ENCODE peak calls at places on chromosomes 1 and 21, in five cellular contexts. T is GM06990, C is body of pancreas, V is neural progenitor cell, R is cardiac fibroblast. G is an unnamed sample.

GRCh38 chr21:45721656-45722055 is 78.1 kb downstream of the PCBP3 start:
- DNase-seq in C (no peak), V (no peak), T (no peak), R (peak; percentile 29), G (peak; percentile 16)

GRCh38 chr1:245698116-245698515 is 543.3 kb downstream of the KIF26B start:
- DNase-seq in C (no peak), V (no peak), R (no peak), T (no peak), G (no peak)

GRCh38 chr1:241706967-241707366 is 54.9 kb downstream of the WDR64 start:
- DNase-seq in T (no peak), R (no peak), C (peak; percentile 13), V (no peak), G (peak; percentile 38)

GRCh38 chr1:52502789-52503188 is 50.1 kb downstream of the TUT4 start:
- DNase-seq in T (no peak), V (no peak), R (no peak), C (peak; percentile 14), G (no peak)

GRCh38 chr1:20037877-20038276 is 32.1 kb upstream of the PLA2G5 start:
- DNase-seq in C (no peak), R (no peak), V (no peak), T (no peak), G (no peak)

GRCh38 chr1:6353948-6354658 is 39.5 kb downstream of the ACOT7 start:
- DNase-seq in T (no peak), R (peak; percentile 42), C (peak; percentile 77), V (no peak), G (no peak)

GRCh38 chr1:15007842-15008241 is 145.7 kb upstream of the TMEM51 start:
- DNase-seq in T (no peak), C (no peak), R (no peak), V (no peak), G (no peak)

GRCh38 chr1:92298213-92298572 is 594 bp downstream of the GLMN start:
- DNase-seq in C (no peak), R (peak; percentile 6), V (no peak), T (no peak), G (no peak)

GRCh38 chr1:160669802-160670201 is 23.0 kb upstream of the SLAMF1 start:
- DNase-seq in T (no peak), R (no peak), C (no peak), V (no peak), G (no peak)

GRCh38 chr1:31568895-31569655 is 7.2 kb upstream of the TINAGL1 start:
- DNase-seq in V (no peak), T (no peak), C (peak; percentile 77), R (no peak), G (no peak)

GRCh38 chr1:221327954-221328353 is 413.9 kb downstream of the DUSP10 start:
- DNase-seq in C (no peak), T (no peak), R (peak; percentile 3), V (no peak), G (no peak)

GRCh38 chr1:68623700-68624099 is 126.8 kb upstream of the DEPDC1 start:
- DNase-seq in V (no peak), R (peak; percentile 34), C (peak; percentile 51), T (no peak), G (no peak)

GRCh38 chr1:200206340-200206739 is 178.8 kb downstream of the NR5A2 start:
- DNase-seq in R (peak; percentile 15), T (no peak), C (no peak), V (no peak), G (peak; percentile 56)

DNA sequence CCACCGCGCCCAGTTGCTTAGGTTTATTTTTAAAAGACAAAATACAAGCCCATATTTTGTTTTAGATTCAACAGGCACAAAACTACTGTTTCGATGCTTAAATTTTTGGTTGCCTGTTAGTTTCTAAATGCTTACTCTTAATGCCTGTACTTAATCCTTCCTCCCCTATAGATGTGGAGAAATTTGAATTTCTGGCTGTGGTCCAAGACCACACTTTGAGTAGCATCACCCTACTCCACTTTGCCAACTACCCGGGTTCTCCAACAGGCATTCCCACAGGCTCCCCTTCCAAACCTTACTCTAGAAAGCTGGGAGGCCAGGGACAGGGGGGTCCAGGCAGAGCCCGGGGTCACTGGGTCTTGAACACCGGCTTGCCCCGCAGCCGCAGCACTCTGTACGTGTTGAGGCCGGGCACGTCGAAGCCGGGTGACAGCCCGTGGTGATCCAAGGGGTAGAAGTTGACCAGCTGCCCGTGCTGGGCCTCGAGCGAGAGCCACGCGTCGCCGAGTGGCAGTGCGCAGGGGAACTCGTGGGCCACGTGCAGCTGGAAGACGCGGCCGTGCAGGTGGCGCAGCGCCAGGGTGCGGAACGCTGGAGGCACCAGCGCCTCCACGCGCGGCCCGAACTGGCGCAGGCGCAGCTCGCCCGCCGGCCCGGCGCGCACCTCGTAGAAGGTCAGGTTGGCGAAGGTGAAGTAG is 19.8 kb downstream of the LACTBL1 start:
- DNase-seq in T (no peak), V (no peak), R (no peak), C (no peak), G (no peak)
- H3K4me3 ChIP-seq in T (no peak overlapping the region), V (no peak overlapping the region), R (no peak overlapping the region), C (no peak overlapping the region), G (no peak overlapping the region)

GRCh38 chr1:236888903-236889302 is 93.8 kb downstream of the MTR start:
- DNase-seq in R (peak; percentile 22), C (peak; percentile 47), V (no peak), T (no peak), G (no peak)

GRCh38 chr1:236890152-236891056 is 95.3 kb downstream of the MTR start:
- DNase-seq in V (peak; percentile 15), R (peak; percentile 58), T (no peak), C (no peak), G (no peak)

GRCh38 chr1:236888126-236888525 is 93.0 kb downstream of the MTR start:
- DNase-seq in T (no peak), V (no peak), R (no peak), C (no peak), G (no peak)

GRCh38 chr1:236887081-236887480 is 92.0 kb downstream of the MTR start:
- DNase-seq in V (no peak), C (no peak), T (no peak), R (no peak), G (no peak)
- TF ChIP-seq CTCF in V (no peak), C (no peak), T (no peak), R (no peak), G (no peak)

GRCh38 chr1:3496916-3497315 is 42.5 kb downstream of the ARHGEF16 start:
- DNase-seq in T (no peak), C (no peak), R (no peak), V (no peak), G (no peak)

GRCh38 chr1:3494321-3495308 is 40.1 kb downstream of the ARHGEF16 start:
- DNase-seq in R (no peak), V (no peak), C (no peak), T (no peak), G (no peak)

GRCh38 chr1:3497521-3497920 is 43.1 kb downstream of the ARHGEF16 start:
- DNase-seq in T (no peak), C (no peak), R (no peak), V (no peak), G (no peak)

GRCh38 chr1:3498246-3498930 is 43.9 kb downstream of the ARHGEF16 start:
- DNase-seq in V (no peak), R (no peak), T (no peak), C (no peak), G (no peak)

GRCh38 chr1:3495776-3496745 is 41.6 kb downstream of the ARHGEF16 start:
- DNase-seq in C (no peak), T (no peak), R (no peak), V (no peak), G (peak; percentile 54)
- H3K4me3 ChIP-seq in C (no peak overlapping the region), T (no peak overlapping the region), R (no peak overlapping the region), V (no peak overlapping the region), G (no peak overlapping the region)

GRCh38 chr1:198465201-198466144 is 75.0 kb downstream of the ATP6V1G3 start:
- DNase-seq in T (peak; percentile 17), C (no peak), V (peak; percentile 55), R (peak; percentile 80), G (peak; percentile 75)
- TF ChIP-seq CTCF in T (peak; percentile 51), C (peak; percentile 69), V (peak; percentile 74), R (peak; percentile 56), G (peak; percentile 59)

DNA sequence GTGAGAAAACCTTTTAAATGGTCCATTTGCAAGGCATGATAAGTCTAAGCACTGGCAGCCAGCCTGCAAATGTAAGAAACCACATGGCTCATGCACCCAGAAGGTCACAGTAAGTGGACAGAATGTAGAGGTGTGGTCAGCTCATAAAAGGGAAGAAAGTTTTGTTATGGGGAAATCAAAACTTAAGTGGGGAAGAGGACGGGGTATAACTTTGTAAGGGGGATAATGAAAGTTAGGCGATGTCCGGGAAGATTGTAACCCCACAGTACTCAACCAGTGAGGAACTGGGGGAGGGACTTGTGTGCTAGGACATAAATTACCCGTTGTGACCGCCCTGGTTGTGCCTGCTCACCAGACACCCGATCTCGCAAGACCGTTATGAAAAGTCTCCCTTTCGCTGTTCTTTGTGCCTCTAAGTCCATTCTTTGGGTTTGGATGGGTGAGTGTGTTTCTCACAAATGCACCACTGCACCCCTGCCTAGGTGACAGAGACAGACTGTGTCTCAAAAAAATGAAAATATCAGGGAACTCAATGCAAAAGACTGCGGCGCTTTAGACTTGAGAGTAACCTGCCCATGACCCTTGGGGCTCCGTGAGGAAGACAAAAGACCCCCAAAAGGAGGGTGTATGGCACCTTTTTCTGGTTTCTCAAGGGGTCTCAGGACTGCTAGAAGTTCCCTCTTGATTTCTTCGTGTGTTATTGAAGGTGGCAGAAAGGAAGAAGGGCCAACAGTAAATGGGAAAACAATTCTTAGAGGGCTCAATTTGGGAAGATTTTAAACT is 28.6 kb upstream of the ZNF496 start:
- DNase-seq in C (no peak), T (no peak), R (no peak), V (no peak), G (peak; percentile 33)
- H3K4me3 ChIP-seq in C (no peak overlapping the region), T (no peak overlapping the region), R (no peak overlapping the region), V (no peak overlapping the region), G (no peak overlapping the region)

DNA sequence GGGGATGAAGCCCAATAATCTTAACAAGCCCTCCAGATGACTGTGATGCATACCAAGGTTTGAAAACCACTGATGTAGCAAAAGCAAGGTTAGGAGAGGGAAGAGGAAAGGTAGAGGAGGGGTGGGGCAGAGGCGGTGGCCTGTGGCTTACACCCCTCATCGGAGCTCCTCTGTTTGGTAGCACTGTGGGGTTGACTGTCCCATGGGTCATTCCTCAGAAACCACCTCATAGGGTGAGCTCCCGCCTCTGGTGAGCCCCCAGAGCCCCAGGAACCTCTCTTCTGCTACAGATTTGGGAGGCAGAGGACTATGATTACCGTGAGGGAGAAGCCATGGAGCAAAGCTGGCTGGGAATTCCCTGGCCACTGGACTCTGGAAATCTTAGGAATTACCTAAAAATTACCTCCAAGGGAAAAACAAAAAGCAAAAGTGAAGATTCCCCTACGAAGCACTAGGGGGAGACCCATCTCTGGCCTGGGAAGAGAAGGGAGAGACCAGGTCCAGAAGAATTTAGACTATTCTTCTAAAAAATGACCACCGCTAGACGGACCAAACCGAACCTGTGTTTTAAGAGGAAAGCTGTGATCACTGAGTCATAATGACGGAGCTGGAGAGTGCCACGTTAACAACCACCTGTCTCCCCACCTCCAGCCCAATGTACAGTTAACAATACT is 1.5 kb upstream of the RASSF5 start:
- DNase-seq in T (no peak), C (no peak), V (no peak), R (peak; percentile 67), G (peak; percentile 37)
- TF ChIP-seq CTCF in T (peak; percentile 58), C (peak; percentile 51), V (peak; percentile 57), R (peak; percentile 76), G (peak; percentile 75)

GRCh38 chr1:110673805-110674336 is 869 bp downstream of the KCNA3 start:
- DNase-seq in R (no peak), T (no peak), V (no peak), C (no peak), G (no peak)
- H3K4me3 ChIP-seq in R (no peak overlapping the region), T (peak overlapping the region; percentile 58), V (peak overlapping the region; percentile 66), C (no peak overlapping the region), G (no peak overlapping the region)

G was measured in astrocyte of the spinal cord.